ENCODE peak calls at places on chromosomes 12 and 14, in five cellular contexts. Y is GM12892, P is A549, N is ovary, S is transverse colon. X is an unnamed sample.

GRCh38 chr14:31118892-31119291 is 88.7 kb downstream of the HECTD1 start:
- DNase-seq in Y (no peak), P (no peak), N (no peak), S (no peak), X (no peak)

GRCh38 chr14:102389261-102389660 is 26.5 kb downstream of the TECPR2 start:
- DNase-seq in Y (no peak), P (no peak), N (no peak), S (no peak), X (no peak)

GRCh38 chr14:24851837-24852236 is 198.1 kb downstream of the STXBP6 start:
- DNase-seq in Y (no peak), P (no peak), N (no peak), S (no peak), X (no peak)

GRCh38 chr12:21809100-21809499 is 34.6 kb upstream of the KCNJ8 start:
- DNase-seq in Y (no peak), P (no peak), N (no peak), S (no peak), X (no peak)

GRCh38 chr12:100058482-100059029 is 73.8 kb upstream of the ANKS1B start:
- DNase-seq in Y (no peak), P (peak; percentile 39), N (no peak), S (no peak), X (peak; percentile 20)

GRCh38 chr12:22729898-22730443 is 105.0 kb downstream of the ETNK1 start:
- DNase-seq in Y (no peak), P (no peak), N (no peak), S (no peak), X (no peak)

GRCh38 chr12:65472079-65472478 is 193.6 kb downstream of the MSRB3 start:
- DNase-seq in Y (no peak), P (no peak), N (no peak), S (no peak), X (no peak)

GRCh38 chr12:53004178-53004577 is 2.1 kb upstream of the EIF4B start:
- DNase-seq in Y (no peak), P (peak; percentile 47), N (no peak), S (no peak), X (no peak)

GRCh38 chr12:96210376-96211055 is 16.3 kb downstream of the ELK3 start:
- DNase-seq in Y (no peak), P (no peak), N (no peak), S (no peak), X (no peak)

GRCh38 chr14:99821519-99822165 is 28.4 kb downstream of the EML1 start:
- DNase-seq in Y (no peak), P (no peak), N (no peak), S (no peak), X (peak; percentile 36)

GRCh38 chr14:24903337-24903736 is 146.6 kb downstream of the STXBP6 start:
- DNase-seq in Y (no peak), P (no peak), N (no peak), S (no peak), X (no peak)

GRCh38 chr12:39807043-39807442 is 187.4 kb upstream of the ABCD2 start:
- DNase-seq in Y (no peak), P (peak; percentile 63), N (no peak), S (no peak), X (no peak)

GRCh38 chr12:62288328-62288727 is 28.1 kb downstream of the USP15 start:
- DNase-seq in Y (no peak), P (no peak), N (no peak), S (no peak), X (no peak)

GRCh38 chr12:93789767-93790166 is 112.6 kb downstream of the CRADD start:
- DNase-seq in Y (no peak), P (no peak), N (no peak), S (no peak), X (no peak)

GRCh38 chr14:26794731-26795130 is 196.9 kb upstream of the NOVA1 start:
- DNase-seq in Y (no peak), P (no peak), N (no peak), S (no peak), X (no peak)

GRCh38 chr14:51529731-51530130 is 122.0 kb upstream of the FRMD6 start:
- DNase-seq in Y (no peak), P (no peak), N (no peak), S (no peak), X (no peak)

GRCh38 chr12:49556391-49557186 is 11.4 kb downstream of the MCRS1 start:
- DNase-seq in Y (no peak), P (no peak), N (no peak), S (no peak), X (no peak)

GRCh38 chr12:15698377-15698867 is 90.8 kb downstream of the EPS8 start:
- DNase-seq in Y (no peak), P (peak; percentile 43), N (no peak), S (no peak), X (no peak)

GRCh38 chr12:57655541-57656240 is 22.7 kb upstream of the B4GALNT1 start:
- DNase-seq in Y (no peak), P (no peak), N (no peak), S (no peak), X (no peak)

GRCh38 chr12:57657744-57658143 is 24.7 kb upstream of the B4GALNT1 start:
- DNase-seq in Y (no peak), P (no peak), N (no peak), S (no peak), X (no peak)

GRCh38 chr12:57661376-57661775 is 28.4 kb upstream of the B4GALNT1 start:
- DNase-seq in Y (no peak), P (no peak), N (no peak), S (no peak), X (no peak)

GRCh38 chr12:57654042-57654441 is 21.0 kb upstream of the B4GALNT1 start:
- DNase-seq in Y (no peak), P (no peak), N (no peak), S (no peak), X (no peak)

GRCh38 chr12:57658890-57659289 is 25.9 kb upstream of the B4GALNT1 start:
- DNase-seq in Y (no peak), P (no peak), N (no peak), S (no peak), X (no peak)
- TF ChIP-seq POLR2A in Y (no peak), P (no peak), N (no peak), S (no peak), X (no peak)

GRCh38 chr12:74322792-74323191 is 214.8 kb upstream of the ATXN7L3B start:
- DNase-seq in Y (no peak), P (no peak), N (no peak), S (no peak), X (no peak)

GRCh38 chr12:74321381-74321780 is 216.3 kb upstream of the ATXN7L3B start:
- DNase-seq in Y (no peak), P (no peak), N (no peak), S (no peak), X (no peak)

GRCh38 chr12:74317741-74318140 is 219.9 kb upstream of the ATXN7L3B start:
- DNase-seq in Y (no peak), P (no peak), N (no peak), S (no peak), X (no peak)

GRCh38 chr12:74317078-74317581 is 220.5 kb upstream of the ATXN7L3B start:
- DNase-seq in Y (no peak), P (peak; percentile 75), N (peak; percentile 75), S (no peak), X (peak; percentile 6)
- TF ChIP-seq POLR2A in Y (no peak), P (no peak), N (no peak), S (no peak), X (no peak)

DNA sequence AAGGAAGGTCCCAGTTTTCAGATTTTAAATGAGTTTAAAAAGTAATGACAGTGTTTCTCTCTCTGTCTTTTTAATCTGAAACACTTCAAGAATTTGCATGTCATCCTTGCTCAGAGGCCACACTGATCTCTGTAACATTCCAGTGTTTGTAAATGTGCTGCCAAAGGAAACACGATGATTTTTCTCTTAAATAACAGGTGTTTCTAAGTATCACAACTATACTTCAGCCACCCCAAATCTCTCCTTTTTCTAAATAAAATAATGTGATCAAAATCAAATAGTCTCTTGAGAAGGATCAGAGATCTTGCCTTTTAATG is 3.3 kb upstream of the GALC start:
- DNase-seq in Y (no peak), P (no peak), N (no peak), S (no peak), X (no peak)
- TF ChIP-seq POLR2A in Y (no peak), P (no peak), N (no peak), S (no peak), X (no peak)

GRCh38 chr12:111425655-111426054 is 19.9 kb downstream of the SH2B3 start:
- DNase-seq in Y (no peak), P (no peak), N (no peak), S (no peak), X (no peak)

GRCh38 chr12:111427417-111428074 is 21.8 kb downstream of the SH2B3 start:
- DNase-seq in Y (no peak), P (no peak), N (no peak), S (no peak), X (no peak)

GRCh38 chr12:111424793-111425251 is 19.1 kb downstream of the SH2B3 start:
- DNase-seq in Y (no peak), P (no peak), N (no peak), S (no peak), X (no peak)

GRCh38 chr12:111428081-111428727 is 22.5 kb downstream of the SH2B3 start:
- DNase-seq in Y (no peak), P (no peak), N (no peak), S (no peak), X (no peak)

DNA sequence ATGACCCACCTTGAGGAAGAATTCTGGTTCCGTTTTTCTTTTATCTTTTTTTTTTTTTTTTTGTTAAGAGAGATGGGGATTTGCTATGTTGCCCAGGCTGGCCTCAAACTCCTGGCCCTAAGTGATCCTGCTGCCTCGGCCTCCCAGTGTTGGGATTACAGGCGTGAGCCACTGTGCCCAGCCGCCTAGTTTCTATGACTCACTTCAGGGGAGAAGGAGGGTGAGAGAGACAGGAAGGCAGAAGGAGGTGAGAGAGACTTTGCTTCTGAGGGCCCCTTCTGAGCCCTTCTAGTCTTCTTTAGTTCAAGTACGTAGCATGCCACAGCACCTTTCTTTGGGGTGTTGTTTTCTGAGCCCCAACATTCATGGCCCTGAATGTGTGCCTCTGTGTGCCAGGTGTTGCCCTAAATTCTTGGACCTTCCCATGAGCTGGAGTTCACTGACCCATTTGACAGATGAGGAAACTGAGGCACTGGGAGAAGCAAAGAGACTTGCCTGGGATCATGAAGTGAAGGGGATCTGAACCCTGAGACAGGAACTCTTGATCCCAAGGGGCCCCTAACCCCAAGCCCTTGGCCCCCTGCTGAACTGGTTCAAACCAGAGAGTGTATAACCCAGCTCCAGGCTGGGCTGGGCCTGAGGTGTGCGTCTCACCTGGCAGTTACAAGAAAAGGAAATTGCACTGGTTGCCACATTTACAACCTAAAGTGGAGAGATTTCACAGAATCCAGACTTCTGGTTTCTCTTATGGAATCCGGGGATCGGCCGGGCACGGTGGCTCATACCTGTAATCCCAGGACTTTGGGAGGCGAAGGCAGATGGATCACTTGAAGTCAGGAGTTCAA is 20.8 kb downstream of the SH2B3 start:
- DNase-seq in Y (no peak), P (no peak), N (no peak), S (peak; percentile 59), X (no peak)
- TF ChIP-seq POLR2A in Y (no peak), P (no peak), N (no peak), S (no peak), X (no peak)

GRCh38 chr12:6310771-6311610 is 509 bp downstream of the PLEKHG6 start:
- DNase-seq in Y (no peak), P (no peak), N (no peak), S (no peak), X (no peak)

GRCh38 chr12:6311822-6312528 is 1.5 kb downstream of the PLEKHG6 start:
- DNase-seq in Y (no peak), P (no peak), N (no peak), S (no peak), X (no peak)

GRCh38 chr12:6314776-6315175 is 4.3 kb downstream of the PLEKHG6 start:
- DNase-seq in Y (no peak), P (peak; percentile 49), N (no peak), S (no peak), X (no peak)

GRCh38 chr12:6313326-6313940 is 3.0 kb downstream of the PLEKHG6 start:
- DNase-seq in Y (no peak), P (no peak), N (no peak), S (no peak), X (no peak)

GRCh38 chr12:6312529-6313325 is 2.2 kb downstream of the PLEKHG6 start:
- DNase-seq in Y (peak; percentile 53), P (no peak), N (no peak), S (peak; percentile 92), X (no peak)
- TF ChIP-seq POLR2A in Y (no peak), P (no peak), N (no peak), S (peak; percentile 78), X (no peak)